ENCODE peak calls at places on chromosomes 11 and 22, in seven cellular contexts. One of them, this sample, is unnamed.

GRCh38 chr22:19746726-19747125 is 13.9 kb upstream of the TBX1 start:
- DNase-seq in ovary: no peak
- DNase-seq in HFFc6: no peak
- DNase-seq in prostate gland: no peak
- DNase-seq in glutamatergic neuron: no peak
- DNase-seq in GM12865: no peak
- DNase-seq in endothelial cell of umbilical vein: no peak
- DNase-seq in this sample: no peak

GRCh38 chr22:20965104-20965887 is 1.8 kb upstream of the AIFM3 start:
- DNase-seq in ovary: no peak
- DNase-seq in HFFc6: no peak
- DNase-seq in prostate gland: no peak
- DNase-seq in glutamatergic neuron: peak
- DNase-seq in GM12865: no peak
- DNase-seq in endothelial cell of umbilical vein: no peak
- DNase-seq in this sample: peak

GRCh38 chr11:125626381-125626950 is 1.5 kb downstream of the CHEK1 start:
- DNase-seq in ovary: no peak
- DNase-seq in HFFc6: peak
- DNase-seq in prostate gland: no peak
- DNase-seq in glutamatergic neuron: peak
- DNase-seq in GM12865: peak
- DNase-seq in endothelial cell of umbilical vein: peak
- DNase-seq in this sample: peak

GRCh38 chr11:100918551-100919500 is 210.8 kb downstream of the PGR start:
- DNase-seq in ovary: no peak
- DNase-seq in HFFc6: no peak
- DNase-seq in prostate gland: no peak
- DNase-seq in glutamatergic neuron: no peak
- DNase-seq in GM12865: no peak
- DNase-seq in endothelial cell of umbilical vein: no peak
- DNase-seq in this sample: no peak

GRCh38 chr11:132028380-132029240 is 658.2 kb downstream of the NTM start:
- DNase-seq in ovary: no peak
- DNase-seq in HFFc6: peak
- DNase-seq in prostate gland: no peak
- DNase-seq in glutamatergic neuron: peak
- DNase-seq in GM12865: peak
- DNase-seq in endothelial cell of umbilical vein: peak
- DNase-seq in this sample: peak

GRCh38 chr22:37559901-37560681 is at the start of gene CDC42EP1:
- DNase-seq in ovary: peak
- DNase-seq in HFFc6: peak
- DNase-seq in prostate gland: peak
- DNase-seq in glutamatergic neuron: no peak
- DNase-seq in GM12865: no peak
- DNase-seq in endothelial cell of umbilical vein: peak
- DNase-seq in this sample: no peak

GRCh38 chr22:46479046-46479445 is 58.4 kb downstream of the CELSR1 start:
- DNase-seq in ovary: no peak
- DNase-seq in HFFc6: no peak
- DNase-seq in prostate gland: no peak
- DNase-seq in glutamatergic neuron: peak
- DNase-seq in GM12865: no peak
- DNase-seq in endothelial cell of umbilical vein: no peak
- DNase-seq in this sample: no peak

GRCh38 chr22:27534720-27535125 is 266.8 kb downstream of the MN1 start:
- DNase-seq in ovary: no peak
- DNase-seq in HFFc6: peak
- DNase-seq in prostate gland: no peak
- DNase-seq in glutamatergic neuron: no peak
- DNase-seq in GM12865: no peak
- DNase-seq in endothelial cell of umbilical vein: no peak
- DNase-seq in this sample: no peak

GRCh38 chr11:18271206-18271605 is 5.1 kb downstream of the SAA1 start:
- DNase-seq in ovary: no peak
- DNase-seq in HFFc6: no peak
- DNase-seq in prostate gland: no peak
- DNase-seq in glutamatergic neuron: no peak
- DNase-seq in GM12865: no peak
- DNase-seq in endothelial cell of umbilical vein: no peak
- DNase-seq in this sample: no peak

GRCh38 chr11:34219862-34220490 is 114.5 kb downstream of the NAT10 start:
- DNase-seq in ovary: no peak
- DNase-seq in HFFc6: no peak
- DNase-seq in prostate gland: no peak
- DNase-seq in glutamatergic neuron: no peak
- DNase-seq in GM12865: no peak
- DNase-seq in endothelial cell of umbilical vein: no peak
- DNase-seq in this sample: no peak

GRCh38 chr11:88544656-88545280 is 207.2 kb upstream of the CTSC start:
- DNase-seq in ovary: no peak
- DNase-seq in HFFc6: no peak
- DNase-seq in prostate gland: no peak
- DNase-seq in glutamatergic neuron: no peak
- DNase-seq in GM12865: no peak
- DNase-seq in endothelial cell of umbilical vein: no peak
- DNase-seq in this sample: no peak

GRCh38 chr11:61069427-61069826 is 32.9 kb upstream of the CD5 start:
- DNase-seq in ovary: no peak
- DNase-seq in HFFc6: no peak
- DNase-seq in prostate gland: no peak
- DNase-seq in glutamatergic neuron: no peak
- DNase-seq in GM12865: no peak
- DNase-seq in endothelial cell of umbilical vein: no peak
- DNase-seq in this sample: no peak

GRCh38 chr11:43035011-43035564 is 276.7 kb upstream of the API5 start:
- DNase-seq in ovary: no peak
- DNase-seq in HFFc6: no peak
- DNase-seq in prostate gland: no peak
- DNase-seq in glutamatergic neuron: no peak
- DNase-seq in GM12865: no peak
- DNase-seq in endothelial cell of umbilical vein: no peak
- DNase-seq in this sample: no peak

GRCh38 chr11:13962562-13963168 is at the start of gene SPON1:
- DNase-seq in ovary: peak
- DNase-seq in HFFc6: no peak
- DNase-seq in prostate gland: no peak
- DNase-seq in glutamatergic neuron: peak
- DNase-seq in GM12865: no peak
- DNase-seq in endothelial cell of umbilical vein: peak
- DNase-seq in this sample: no peak

GRCh38 chr11:12687740-12688139 is 13.5 kb downstream of the TEAD1 start:
- DNase-seq in ovary: no peak
- DNase-seq in HFFc6: no peak
- DNase-seq in prostate gland: no peak
- DNase-seq in glutamatergic neuron: no peak
- DNase-seq in GM12865: no peak
- DNase-seq in endothelial cell of umbilical vein: no peak
- DNase-seq in this sample: no peak
- TF ChIP-seq CTCF in ovary: no peak
- TF ChIP-seq CTCF in HFFc6: no peak
- TF ChIP-seq CTCF in prostate gland: no peak
- TF ChIP-seq CTCF in glutamatergic neuron: no peak
- TF ChIP-seq CTCF in GM12865: no peak
- TF ChIP-seq CTCF in endothelial cell of umbilical vein: no peak
- TF ChIP-seq CTCF in this sample: no peak

GRCh38 chr11:73989156-73989555 is 6.5 kb upstream of the UCP2 start:
- DNase-seq in ovary: no peak
- DNase-seq in HFFc6: no peak
- DNase-seq in prostate gland: no peak
- DNase-seq in glutamatergic neuron: no peak
- DNase-seq in GM12865: no peak
- DNase-seq in endothelial cell of umbilical vein: no peak
- DNase-seq in this sample: no peak
- TF ChIP-seq CTCF in ovary: no peak
- TF ChIP-seq CTCF in HFFc6: no peak
- TF ChIP-seq CTCF in prostate gland: no peak
- TF ChIP-seq CTCF in glutamatergic neuron: no peak
- TF ChIP-seq CTCF in GM12865: peak
- TF ChIP-seq CTCF in endothelial cell of umbilical vein: no peak
- TF ChIP-seq CTCF in this sample: no peak

GRCh38 chr11:85182437-85183109 is 444.6 kb downstream of the DLG2 start:
- DNase-seq in ovary: no peak
- DNase-seq in HFFc6: no peak
- DNase-seq in prostate gland: no peak
- DNase-seq in glutamatergic neuron: no peak
- DNase-seq in GM12865: peak
- DNase-seq in endothelial cell of umbilical vein: no peak
- DNase-seq in this sample: peak
- TF ChIP-seq CTCF in ovary: no peak
- TF ChIP-seq CTCF in HFFc6: peak
- TF ChIP-seq CTCF in prostate gland: no peak
- TF ChIP-seq CTCF in glutamatergic neuron: peak
- TF ChIP-seq CTCF in GM12865: peak
- TF ChIP-seq CTCF in endothelial cell of umbilical vein: no peak
- TF ChIP-seq CTCF in this sample: peak

GRCh38 chr11:44634401-44635281 is 69.2 kb downstream of the CD82 start:
- DNase-seq in ovary: peak
- DNase-seq in HFFc6: peak
- DNase-seq in prostate gland: peak
- DNase-seq in glutamatergic neuron: peak
- DNase-seq in GM12865: no peak
- DNase-seq in endothelial cell of umbilical vein: peak
- DNase-seq in this sample: no peak

GRCh38 chr11:44631831-44632230 is 66.4 kb downstream of the CD82 start:
- DNase-seq in ovary: peak
- DNase-seq in HFFc6: no peak
- DNase-seq in prostate gland: no peak
- DNase-seq in glutamatergic neuron: no peak
- DNase-seq in GM12865: no peak
- DNase-seq in endothelial cell of umbilical vein: no peak
- DNase-seq in this sample: peak

GRCh38 chr11:44630511-44631210 is 65.2 kb downstream of the CD82 start:
- DNase-seq in ovary: peak
- DNase-seq in HFFc6: no peak
- DNase-seq in prostate gland: peak
- DNase-seq in glutamatergic neuron: no peak
- DNase-seq in GM12865: no peak
- DNase-seq in endothelial cell of umbilical vein: no peak
- DNase-seq in this sample: peak

GRCh38 chr11:44633641-44634040 is 68.2 kb downstream of the CD82 start:
- DNase-seq in ovary: no peak
- DNase-seq in HFFc6: no peak
- DNase-seq in prostate gland: no peak
- DNase-seq in glutamatergic neuron: no peak
- DNase-seq in GM12865: no peak
- DNase-seq in endothelial cell of umbilical vein: no peak
- DNase-seq in this sample: no peak

GRCh38 chr11:44632466-44633123 is 67.1 kb downstream of the CD82 start:
- DNase-seq in ovary: peak
- DNase-seq in HFFc6: no peak
- DNase-seq in prostate gland: peak
- DNase-seq in glutamatergic neuron: no peak
- DNase-seq in GM12865: peak
- DNase-seq in endothelial cell of umbilical vein: peak
- DNase-seq in this sample: no peak
- TF ChIP-seq CTCF in ovary: no peak
- TF ChIP-seq CTCF in HFFc6: no peak
- TF ChIP-seq CTCF in prostate gland: no peak
- TF ChIP-seq CTCF in glutamatergic neuron: no peak
- TF ChIP-seq CTCF in GM12865: peak
- TF ChIP-seq CTCF in endothelial cell of umbilical vein: peak
- TF ChIP-seq CTCF in this sample: peak

GRCh38 chr11:72235351-72236057 is 8.5 kb downstream of the PHOX2A start:
- DNase-seq in ovary: no peak
- DNase-seq in HFFc6: no peak
- DNase-seq in prostate gland: no peak
- DNase-seq in glutamatergic neuron: no peak
- DNase-seq in GM12865: no peak
- DNase-seq in endothelial cell of umbilical vein: no peak
- DNase-seq in this sample: peak
- TF ChIP-seq CTCF in ovary: no peak
- TF ChIP-seq CTCF in HFFc6: no peak
- TF ChIP-seq CTCF in prostate gland: no peak
- TF ChIP-seq CTCF in glutamatergic neuron: no peak
- TF ChIP-seq CTCF in GM12865: no peak
- TF ChIP-seq CTCF in endothelial cell of umbilical vein: no peak
- TF ChIP-seq CTCF in this sample: no peak

This sample was measured in GM13977.